ENCODE peak calls at places on chromosome 19, in four cellular contexts. One of them, this sample, is unnamed.

GRCh38 chr19:31538879-31539278 is 189.6 kb upstream of the TSHZ3 start:
- DNase-seq in BE2C: no peak
- DNase-seq in neural progenitor cell: no peak
- DNase-seq in suprapubic skin: no peak
- DNase-seq in this sample: peak; percentile 24

GRCh38 chr19:39946532-39946931 is 12.1 kb upstream of the FCGBP start:
- DNase-seq in BE2C: no peak
- DNase-seq in neural progenitor cell: no peak
- DNase-seq in suprapubic skin: no peak
- DNase-seq in this sample: no peak

GRCh38 chr19:47156861-47157454 is 26.3 kb downstream of the SAE1 start:
- DNase-seq in suprapubic skin: no peak
- DNase-seq in neural progenitor cell: no peak
- DNase-seq in BE2C: no peak
- DNase-seq in this sample: no peak

GRCh38 chr19:55545443-55545842 is at the start of gene SBK3:
- DNase-seq in neural progenitor cell: no peak
- DNase-seq in suprapubic skin: no peak
- DNase-seq in BE2C: no peak
- DNase-seq in this sample: no peak

GRCh38 chr19:35592226-35592625 is 6.3 kb downstream of the PMIS2 start:
- DNase-seq in BE2C: no peak
- DNase-seq in neural progenitor cell: peak; percentile 76
- DNase-seq in suprapubic skin: no peak
- DNase-seq in this sample: no peak

GRCh38 chr19:16070366-16070990 is 5.8 kb upstream of the TPM4 start:
- DNase-seq in neural progenitor cell: no peak
- DNase-seq in suprapubic skin: peak; percentile 88
- DNase-seq in BE2C: no peak
- DNase-seq in this sample: peak; percentile 89

GRCh38 chr19:44050740-44051653 is 839 bp upstream of the ZNF223 start:
- DNase-seq in BE2C: no peak
- DNase-seq in suprapubic skin: no peak
- DNase-seq in neural progenitor cell: no peak
- DNase-seq in this sample: no peak

GRCh38 chr19:35671818-35672217 is 5.5 kb downstream of the UPK1A start:
- DNase-seq in BE2C: no peak
- DNase-seq in suprapubic skin: no peak
- DNase-seq in neural progenitor cell: no peak
- DNase-seq in this sample: no peak

GRCh38 chr19:32895384-32895783 is 25.8 kb upstream of the SLC7A9 start:
- DNase-seq in BE2C: no peak
- DNase-seq in suprapubic skin: no peak
- DNase-seq in neural progenitor cell: no peak
- DNase-seq in this sample: no peak

GRCh38 chr19:17327654-17328516 is 6.8 kb downstream of the ANO8 start:
- DNase-seq in BE2C: no peak
- DNase-seq in neural progenitor cell: peak; percentile 96
- DNase-seq in suprapubic skin: no peak
- DNase-seq in this sample: no peak

GRCh38 chr19:47322048-47322447 is 9.9 kb upstream of the C5AR2 start:
- DNase-seq in suprapubic skin: no peak
- DNase-seq in BE2C: no peak
- DNase-seq in neural progenitor cell: no peak
- DNase-seq in this sample: no peak

GRCh38 chr19:3457531-3458228 is 22.6 kb downstream of the SMIM24 start:
- DNase-seq in BE2C: no peak
- DNase-seq in suprapubic skin: no peak
- DNase-seq in neural progenitor cell: no peak
- DNase-seq in this sample: no peak

GRCh38 chr19:50772408-50773311 is 2.4 kb downstream of the GPR32 start:
- DNase-seq in neural progenitor cell: no peak
- DNase-seq in suprapubic skin: no peak
- DNase-seq in BE2C: no peak
- DNase-seq in this sample: no peak

GRCh38 chr19:46213156-46213555 is 16.4 kb upstream of the IGFL1 start:
- DNase-seq in suprapubic skin: no peak
- DNase-seq in neural progenitor cell: no peak
- DNase-seq in BE2C: peak; percentile 29
- DNase-seq in this sample: no peak

GRCh38 chr19:36528921-36529518 is 949 bp upstream of the ZNF260 start:
- DNase-seq in BE2C: no peak
- DNase-seq in neural progenitor cell: peak; percentile 48
- DNase-seq in suprapubic skin: no peak
- DNase-seq in this sample: no peak

GRCh38 chr19:52786078-52786463 is 520 bp downstream of the ZNF600 start:
- DNase-seq in suprapubic skin: no peak
- DNase-seq in neural progenitor cell: peak; percentile 35
- DNase-seq in BE2C: no peak
- DNase-seq in this sample: no peak

GRCh38 chr19:49436381-49437017 is 4.8 kb downstream of the SLC17A7 start:
- DNase-seq in suprapubic skin: no peak
- DNase-seq in BE2C: peak; percentile 81
- DNase-seq in neural progenitor cell: peak; percentile 91
- DNase-seq in this sample: no peak

GRCh38 chr19:39737929-39738328 is at the start of gene CLC:
- DNase-seq in suprapubic skin: no peak
- DNase-seq in neural progenitor cell: no peak
- DNase-seq in BE2C: no peak
- DNase-seq in this sample: no peak

GRCh38 chr19:6115992-6116391 is 5.7 kb upstream of the RFX2 start:
- DNase-seq in suprapubic skin: no peak
- DNase-seq in BE2C: no peak
- DNase-seq in neural progenitor cell: no peak
- DNase-seq in this sample: no peak

GRCh38 chr19:5624154-5624663 is 1.3 kb downstream of the SAFB start:
- DNase-seq in suprapubic skin: no peak
- DNase-seq in BE2C: peak; percentile 21
- DNase-seq in neural progenitor cell: peak; percentile 39
- DNase-seq in this sample: no peak

GRCh38 chr19:38049105-38049649 is 142.2 kb downstream of the SIPA1L3 start:
- DNase-seq in BE2C: no peak
- DNase-seq in neural progenitor cell: no peak
- DNase-seq in suprapubic skin: no peak
- DNase-seq in this sample: no peak

GRCh38 chr19:36265064-36265463 is 50.2 kb downstream of the ZNF146 start:
- DNase-seq in BE2C: no peak
- DNase-seq in neural progenitor cell: no peak
- DNase-seq in suprapubic skin: peak; percentile 53
- DNase-seq in this sample: no peak

GRCh38 chr19:56142087-56142787 is 1.1 kb downstream of the ZNF444 start:
- DNase-seq in BE2C: no peak
- DNase-seq in suprapubic skin: no peak
- DNase-seq in neural progenitor cell: no peak
- DNase-seq in this sample: no peak

GRCh38 chr19:18470153-18470552 is 32.2 kb upstream of the ISYNA1 start:
- DNase-seq in suprapubic skin: no peak
- DNase-seq in BE2C: peak; percentile 50
- DNase-seq in neural progenitor cell: peak; percentile 86
- DNase-seq in this sample: no peak

GRCh38 chr19:54102421-54103169 is at the start of gene NDUFA3:
- DNase-seq in BE2C: peak; percentile 98
- DNase-seq in suprapubic skin: peak; percentile 97
- DNase-seq in neural progenitor cell: peak; percentile 99
- DNase-seq in this sample: peak; percentile 98

GRCh38 chr19:21314676-21315075 is 14.5 kb downstream of the ZNF708 start:
- DNase-seq in suprapubic skin: no peak
- DNase-seq in BE2C: no peak
- DNase-seq in neural progenitor cell: no peak
- DNase-seq in this sample: no peak

GRCh38 chr19:36113895-36114762 is 546 bp downstream of the POLR2I start:
- DNase-seq in neural progenitor cell: peak; percentile 45
- DNase-seq in BE2C: no peak
- DNase-seq in suprapubic skin: no peak
- DNase-seq in this sample: peak; percentile 77

GRCh38 chr19:55340144-55340783 is 588 bp downstream of the KMT5C start:
- DNase-seq in BE2C: no peak
- DNase-seq in suprapubic skin: peak; percentile 79
- DNase-seq in neural progenitor cell: no peak
- DNase-seq in this sample: no peak

GRCh38 chr19:10086032-10086903 is at the start of gene SHFL:
- DNase-seq in neural progenitor cell: peak; percentile 77
- DNase-seq in suprapubic skin: no peak
- DNase-seq in BE2C: no peak
- DNase-seq in this sample: no peak

GRCh38 chr19:15173746-15174404 is 26.9 kb downstream of the NOTCH3 start:
- DNase-seq in suprapubic skin: no peak
- DNase-seq in neural progenitor cell: no peak
- DNase-seq in BE2C: no peak
- DNase-seq in this sample: no peak

GRCh38 chr19:43455321-43456113 is 9.9 kb downstream of the LYPD3 start:
- DNase-seq in suprapubic skin: no peak
- DNase-seq in BE2C: no peak
- DNase-seq in neural progenitor cell: no peak
- DNase-seq in this sample: no peak

GRCh38 chr19:29668746-29669609 is 3.7 kb downstream of the PLEKHF1 start:
- DNase-seq in neural progenitor cell: no peak
- DNase-seq in suprapubic skin: no peak
- DNase-seq in BE2C: no peak
- DNase-seq in this sample: no peak
- TF ChIP-seq CTCF in neural progenitor cell: peak; percentile 36
- TF ChIP-seq CTCF in suprapubic skin: no peak
- TF ChIP-seq CTCF in BE2C: peak; percentile 12
- TF ChIP-seq CTCF in this sample: no peak

DNA sequence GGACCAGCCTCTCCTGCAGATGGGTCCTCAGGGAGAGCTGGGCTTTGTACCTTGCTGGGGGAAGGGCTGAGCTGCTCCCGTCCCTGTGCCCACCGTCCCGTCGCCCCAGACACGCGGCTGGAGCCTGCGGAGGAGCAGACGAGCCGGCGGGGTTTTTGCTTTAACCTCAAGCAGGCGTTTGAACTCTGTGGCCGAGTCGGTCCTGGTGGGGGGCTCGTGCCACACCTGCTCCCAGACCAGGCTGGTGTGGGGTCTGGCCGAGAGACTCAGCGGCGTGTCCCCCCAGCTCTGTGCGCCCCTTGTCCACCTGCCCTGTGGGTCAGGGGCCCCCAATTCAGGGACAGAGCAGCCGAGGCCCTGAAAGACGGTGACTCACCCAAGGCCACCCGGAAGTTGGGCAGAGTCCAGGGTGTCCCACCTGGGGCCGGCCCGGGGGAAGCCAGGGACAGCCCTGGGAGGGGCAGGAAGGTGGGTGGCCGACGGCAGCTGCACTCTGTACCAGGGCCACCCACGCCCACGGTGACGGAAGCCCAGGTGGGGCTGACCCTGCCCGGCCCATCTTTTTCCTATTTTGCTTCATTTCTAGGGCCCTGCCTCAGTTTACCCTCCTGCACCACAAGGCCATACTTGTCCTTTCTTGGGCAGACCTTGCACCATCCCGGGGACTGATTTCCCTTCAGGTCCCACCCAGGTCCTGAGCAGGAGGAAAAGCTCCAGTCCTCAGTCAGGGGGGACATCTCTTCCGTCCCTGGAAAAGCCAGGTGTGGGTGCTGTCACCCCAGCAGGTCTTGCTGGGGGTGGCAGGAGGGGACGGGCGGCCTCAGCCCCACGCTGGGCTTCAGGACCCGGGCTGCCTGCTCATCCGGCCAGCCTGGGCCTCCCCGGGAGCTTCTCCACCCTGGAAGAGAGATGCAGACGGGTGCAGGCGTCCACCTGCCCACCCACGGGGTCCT is 5.3 kb downstream of the EFNA2 start:
- DNase-seq in BE2C: no peak
- DNase-seq in neural progenitor cell: no peak
- DNase-seq in suprapubic skin: no peak
- DNase-seq in this sample: no peak
- H3K4me3 ChIP-seq in BE2C: no peak overlapping the region
- H3K4me3 ChIP-seq in neural progenitor cell: no peak overlapping the region
- H3K4me3 ChIP-seq in suprapubic skin: no peak overlapping the region
- H3K4me3 ChIP-seq in this sample: no peak overlapping the region

GRCh38 chr19:23415034-23415433 is 19.8 kb upstream of the ZNF91 start:
- DNase-seq in neural progenitor cell: peak; percentile 42
- DNase-seq in BE2C: no peak
- DNase-seq in suprapubic skin: no peak
- DNase-seq in this sample: no peak

GRCh38 chr19:23415561-23416191 is 20.4 kb upstream of the ZNF91 start:
- DNase-seq in BE2C: peak; percentile 49
- DNase-seq in suprapubic skin: no peak
- DNase-seq in neural progenitor cell: peak; percentile 94
- DNase-seq in this sample: no peak

DNA sequence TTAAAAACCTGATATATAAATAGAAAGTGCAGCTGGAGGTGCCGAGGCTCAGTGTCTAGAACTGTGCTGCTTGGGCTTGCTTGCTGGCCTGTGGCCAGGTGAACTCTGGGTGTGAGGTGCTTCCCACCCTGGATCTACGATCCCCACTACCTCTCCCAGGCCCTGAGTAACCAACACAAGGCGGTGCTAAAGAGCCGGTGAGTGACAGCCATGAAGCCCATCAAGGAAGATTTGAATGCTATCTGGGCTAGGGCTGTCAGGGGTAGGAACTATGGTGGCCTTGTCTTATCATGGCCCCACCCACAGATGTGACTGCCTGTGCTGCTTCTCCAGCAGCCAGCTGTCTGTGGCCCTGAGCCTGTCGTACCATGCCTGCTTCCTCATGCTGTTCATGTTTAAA is 25.6 kb upstream of the ZNF91 start:
- DNase-seq in suprapubic skin: no peak
- DNase-seq in BE2C: no peak
- DNase-seq in neural progenitor cell: no peak
- DNase-seq in this sample: no peak
- TF ChIP-seq CTCF in suprapubic skin: no peak
- TF ChIP-seq CTCF in BE2C: no peak
- TF ChIP-seq CTCF in neural progenitor cell: no peak
- TF ChIP-seq CTCF in this sample: no peak

GRCh38 chr19:42199440-42200115 is 17.9 kb downstream of the DEDD2 start:
- DNase-seq in neural progenitor cell: no peak
- DNase-seq in BE2C: no peak
- DNase-seq in suprapubic skin: no peak
- DNase-seq in this sample: no peak

GRCh38 chr19:42196011-42197001 is 21.2 kb downstream of the DEDD2 start:
- DNase-seq in neural progenitor cell: no peak
- DNase-seq in suprapubic skin: no peak
- DNase-seq in BE2C: no peak
- DNase-seq in this sample: no peak

GRCh38 chr19:42200116-42200740 is 17.2 kb downstream of the DEDD2 start:
- DNase-seq in suprapubic skin: no peak
- DNase-seq in neural progenitor cell: no peak
- DNase-seq in BE2C: no peak
- DNase-seq in this sample: no peak

GRCh38 chr19:42198676-42199439 is 18.6 kb downstream of the DEDD2 start:
- DNase-seq in neural progenitor cell: no peak
- DNase-seq in BE2C: no peak
- DNase-seq in suprapubic skin: no peak
- DNase-seq in this sample: no peak

DNA sequence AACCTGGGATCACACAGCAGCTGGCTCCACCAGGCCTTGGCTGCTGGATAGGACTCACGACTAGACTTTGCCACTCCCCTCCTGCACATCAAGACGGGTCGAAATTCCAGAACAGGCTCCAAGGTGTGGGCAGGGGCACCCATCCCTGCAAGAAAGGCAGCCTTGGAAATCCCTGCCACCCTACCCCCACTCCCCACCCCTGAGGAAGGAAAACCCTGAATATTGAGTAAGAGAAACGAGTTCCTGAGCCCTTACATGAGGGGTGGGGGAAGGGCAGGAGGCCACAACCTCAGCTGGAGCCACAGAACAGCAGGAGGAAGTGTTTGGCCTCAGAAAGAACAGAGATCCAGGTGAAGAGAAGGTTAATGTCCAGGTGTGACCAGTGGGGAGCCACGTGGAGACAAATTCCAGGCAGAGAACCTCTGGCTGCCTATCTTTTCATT is 20.1 kb downstream of the DEDD2 start:
- DNase-seq in BE2C: no peak
- DNase-seq in suprapubic skin: no peak
- DNase-seq in neural progenitor cell: no peak
- DNase-seq in this sample: no peak
- H3K4me3 ChIP-seq in BE2C: no peak overlapping the region
- H3K4me3 ChIP-seq in suprapubic skin: no peak overlapping the region
- H3K4me3 ChIP-seq in neural progenitor cell: no peak overlapping the region
- H3K4me3 ChIP-seq in this sample: no peak overlapping the region

This sample was measured in coronary artery.